ENCODE peak calls at places on chromosomes 12 and 14, in nine cellular contexts. K is spleen, A is endothelial cell of umbilical vein, B is left ventricle myocardium inferior, T is body of pancreas, U is esophagus muscularis mucosa, C is aorta, E is GM23338, N is astrocyte. H is an unnamed sample.

GRCh38 chr12:110555509-110556406 is 27.4 kb downstream of the PPTC7 start:
- DNase-seq in U (no peak), K (no peak), T (no peak), B (no peak), N (peak; percentile 82), C (no peak), E (no peak), A (no peak), H (no peak)

GRCh38 chr12:27292718-27293117 is 39.9 kb upstream of the BMAL2 start:
- DNase-seq in C (no peak), T (no peak), N (no peak), A (peak; percentile 60), K (no peak), B (no peak), E (no peak), U (no peak), H (no peak)

GRCh38 chr12:124904306-124905098 is 9.9 kb downstream of the UBC start:
- DNase-seq in T (peak; percentile 87), E (no peak), B (peak; percentile 83), A (peak; percentile 85), U (peak; percentile 96), N (peak; percentile 89), C (peak; percentile 95), K (peak; percentile 87), H (peak; percentile 89)

GRCh38 chr12:124590447-124590846 is 23.0 kb upstream of the NCOR2 start:
- DNase-seq in A (no peak), N (no peak), T (no peak), E (no peak), C (no peak), U (no peak), B (no peak), K (no peak), H (no peak)

GRCh38 chr12:89470741-89471504 is 53.7 kb downstream of the GALNT4 start:
- DNase-seq in T (no peak), C (no peak), U (no peak), N (peak; percentile 22), B (no peak), E (peak; percentile 73), K (no peak), A (peak; percentile 73), H (peak; percentile 87)

GRCh38 chr14:44162197-44162596 is 344.9 kb downstream of the FSCB start:
- DNase-seq in U (no peak), N (no peak), C (no peak), B (no peak), T (no peak), K (no peak), E (peak; percentile 17), A (no peak), H (peak; percentile 70)

GRCh38 chr12:131217024-131217586 is 263.4 kb downstream of the ADGRD1 start:
- DNase-seq in E (no peak), B (no peak), C (peak; percentile 64), A (no peak), T (no peak), U (no peak), K (peak; percentile 38), N (no peak), H (no peak)

GRCh38 chr14:92507174-92507768 is 6.3 kb upstream of the RIN3 start:
- DNase-seq in A (no peak), C (no peak), T (peak; percentile 50), E (no peak), U (no peak), N (no peak), K (peak; percentile 88), B (no peak), H (peak; percentile 69)

GRCh38 chr12:42332301-42332894 is 6.4 kb downstream of the PPHLN1 start:
- DNase-seq in N (peak; percentile 11), T (peak; percentile 50), C (no peak), K (no peak), E (peak; percentile 40), U (no peak), A (peak; percentile 67), B (no peak), H (peak; percentile 58)

GRCh38 chr14:26841361-26841760 is 243.5 kb upstream of the NOVA1 start:
- DNase-seq in N (peak; percentile 17), K (no peak), B (no peak), T (no peak), C (no peak), U (no peak), A (peak; percentile 51), E (no peak), H (no peak)

GRCh38 chr14:70641548-70642312 is at the start of gene TTC9:
- DNase-seq in A (no peak), C (peak; percentile 78), E (peak; percentile 75), N (no peak), K (peak; percentile 89), B (peak; percentile 30), T (no peak), U (no peak), H (no peak)

GRCh38 chr12:26631846-26632245 is 201.1 kb downstream of the ITPR2 start:
- DNase-seq in U (no peak), T (no peak), N (peak; percentile 73), A (peak; percentile 55), B (no peak), C (no peak), K (no peak), E (no peak), H (no peak)

GRCh38 chr14:92794547-92794941 is 439 bp downstream of the GOLGA5 start:
- DNase-seq in B (peak; percentile 31), A (peak; percentile 28), N (peak; percentile 14), C (no peak), T (peak; percentile 16), K (no peak), U (no peak), E (peak; percentile 16), H (no peak)

GRCh38 chr14:68762944-68763831 is 29.7 kb downstream of the ZFP36L1 start:
- DNase-seq in E (peak; percentile 72), K (peak; percentile 83), B (peak; percentile 81), U (no peak), A (peak; percentile 92), N (peak; percentile 63), C (peak; percentile 87), T (peak; percentile 92), H (peak; percentile 77)

DNA sequence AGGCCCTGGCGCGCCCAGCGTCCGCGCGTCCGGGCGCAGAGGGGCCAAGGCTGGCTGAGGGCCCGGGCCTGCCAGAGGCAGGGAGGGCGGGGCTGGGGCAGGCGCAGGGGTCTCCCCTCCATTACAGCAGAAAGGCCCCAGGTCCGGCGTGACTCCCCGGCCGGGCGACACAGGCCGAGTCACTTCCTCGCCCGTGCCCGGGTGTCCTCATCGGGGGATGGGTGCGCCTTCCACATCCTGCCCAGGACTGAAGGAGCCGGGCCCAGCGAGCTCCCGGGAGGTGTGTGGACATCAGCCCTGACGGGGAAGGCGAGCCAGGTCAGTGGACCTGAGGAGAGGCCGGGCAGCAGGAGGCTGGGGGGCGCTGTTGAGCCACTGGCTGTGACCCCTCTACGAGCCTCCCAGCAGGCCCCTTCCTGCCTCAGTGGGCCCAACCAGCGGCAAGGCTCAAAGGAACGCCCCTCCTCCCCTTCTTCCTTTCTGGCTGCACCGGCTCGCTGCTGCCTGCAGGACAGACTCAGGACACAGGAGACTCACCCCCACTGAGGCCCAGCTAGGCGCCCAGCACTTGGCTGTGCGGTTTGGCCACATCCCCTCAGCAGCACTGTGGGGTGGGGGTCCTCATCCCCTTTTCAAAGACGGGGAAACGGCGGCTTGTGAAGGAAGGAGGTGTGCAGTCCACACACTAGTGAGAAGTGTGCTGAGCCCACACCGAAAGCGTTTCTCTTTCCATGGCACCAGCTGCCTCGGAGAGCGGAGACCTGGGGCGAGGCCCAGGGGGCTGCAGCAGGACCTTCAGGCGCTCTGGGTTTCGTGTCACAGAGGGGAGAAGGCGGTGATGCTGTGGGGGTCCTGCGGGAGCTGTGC is 606 bp downstream of the TNFAIP2 start:
- DNase-seq in C (peak; percentile 87), N (no peak), E (peak; percentile 70), B (peak; percentile 68), K (peak; percentile 91), U (no peak), T (no peak), A (peak; percentile 49), H (no peak)
- H3K4me1 ChIP-seq in C (no peaks in the 10 kb centered on the region), N (peaks cover 28% of the 10 kb centered on the region), E (peaks cover 15% of the 10 kb centered on the region), B (peaks cover 95% of the 10 kb centered on the region), K (peaks cover 39% of the 10 kb centered on the region), U (peaks cover 93% of the 10 kb centered on the region), T (peaks cover 76% of the 10 kb centered on the region), A (peaks cover 32% of the 10 kb centered on the region), H (no peaks in the 10 kb centered on the region)

DNA sequence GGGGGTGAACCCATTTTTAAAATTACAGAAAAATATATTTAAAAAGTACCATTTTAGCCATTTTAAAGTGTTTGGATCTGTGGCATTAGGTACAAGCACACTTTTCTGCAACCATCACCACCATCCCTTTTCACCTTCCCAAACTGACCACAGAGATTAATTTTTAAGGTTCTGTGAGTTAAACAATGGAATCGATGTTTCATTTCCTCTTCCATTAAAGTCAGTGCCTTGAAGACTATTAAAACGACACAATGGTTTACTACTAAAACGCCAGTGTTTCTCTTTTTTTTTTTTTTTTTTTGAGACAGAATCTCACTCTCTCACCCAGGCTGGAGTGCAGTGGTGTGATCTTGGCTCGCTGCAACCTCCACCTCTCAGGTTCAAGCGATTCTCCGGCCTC is 78.1 kb upstream of the GPR68 start:
- DNase-seq in U (no peak), T (no peak), K (no peak), B (no peak), E (no peak), N (no peak), A (peak; percentile 47), C (no peak), H (no peak)
- H3K27me3 ChIP-seq in U (no peaks in the 10 kb centered on the region), T (no peaks in the 10 kb centered on the region), K (no peaks in the 10 kb centered on the region), B (no peaks in the 10 kb centered on the region), E (no peaks in the 10 kb centered on the region), N (peaks cover 2% of the 10 kb centered on the region), A (no peaks in the 10 kb centered on the region), C (no peaks in the 10 kb centered on the region), H (no peaks in the 10 kb centered on the region)

GRCh38 chr14:64266206-64266605 is 28.0 kb downstream of the ESR2 start:
- DNase-seq in T (no peak), U (no peak), C (no peak), A (peak; percentile 10), N (no peak), K (no peak), B (no peak), E (no peak), H (peak; percentile 18)
- H3K4me3 ChIP-seq in T (no peak overlapping the region), U (no peak overlapping the region), C (no peak overlapping the region), A (no peak overlapping the region), N (no peak overlapping the region), K (no peak overlapping the region), B (no peak overlapping the region), E (no peak overlapping the region), H (no peak overlapping the region)

GRCh38 chr14:103527408-103528157 is 1.4 kb upstream of the TRMT61A start:
- DNase-seq in N (no peak), K (no peak), C (no peak), E (no peak), B (no peak), A (no peak), T (no peak), U (no peak), H (no peak)

GRCh38 chr14:103528158-103528511 is 861 bp upstream of the TRMT61A start:
- DNase-seq in C (no peak), A (no peak), B (no peak), U (no peak), T (peak; percentile 49), N (no peak), E (no peak), K (no peak), H (peak; percentile 45)

GRCh38 chr14:103526247-103526913 is 2.6 kb upstream of the TRMT61A start:
- DNase-seq in U (no peak), N (no peak), K (no peak), C (no peak), E (no peak), T (no peak), A (no peak), B (no peak), H (no peak)

GRCh38 chr14:103528512-103529382 is at the start of gene TRMT61A:
- DNase-seq in T (peak; percentile 96), N (peak; percentile 79), K (peak; percentile 93), B (peak; percentile 91), U (peak; percentile 98), A (peak; percentile 49), E (peak; percentile 90), C (peak; percentile 94), H (peak; percentile 93)

GRCh38 chr14:103526914-103527248 is 2.1 kb upstream of the TRMT61A start:
- DNase-seq in C (no peak), B (no peak), U (no peak), E (no peak), T (no peak), K (no peak), N (no peak), A (no peak), H (no peak)
- H3K4me1 ChIP-seq in C (no peaks in the 10 kb centered on the region), B (peaks cover 87% of the 10 kb centered on the region), U (peaks cover 80% of the 10 kb centered on the region), E (peaks cover 8% of the 10 kb centered on the region), T (peaks cover 85% of the 10 kb centered on the region), K (peaks cover 28% of the 10 kb centered on the region), N (peaks cover 31% of the 10 kb centered on the region), A (peaks cover 11% of the 10 kb centered on the region), H (peaks cover 2% of the 10 kb centered on the region)

H was measured in small intestine.